ENCODE peak calls at places on chromosomes 6 and 20, in four cellular contexts. K, U, G and L are unnamed samples.
A peak's percentile ranks its signal among the peaks of the same experiment; 100 is the strongest.

GRCh38 chr20:37935435-37935834 is 32.5 kb downstream of the VSTM2L start:
- DNase-seq in G (no peak), K (no peak), U (no peak), L (no peak)

GRCh38 chr6:128494440-128494839 is 26.0 kb downstream of the PTPRK start:
- DNase-seq in K (no peak), G (no peak), U (no peak), L (no peak)

GRCh38 chr6:3805448-3806123 is 43.6 kb upstream of the FAM50B start:
- DNase-seq in G (no peak), U (no peak), K (peak; percentile 85), L (no peak)

GRCh38 chr20:57200882-57201723 is 65.3 kb downstream of the BMP7 start:
- DNase-seq in U (no peak), G (no peak), K (no peak), L (no peak)

GRCh38 chr6:139334791-139335446 is 39.5 kb downstream of the CITED2 start:
- DNase-seq in K (no peak), U (no peak), G (no peak), L (no peak)

GRCh38 chr20:36202891-36203338 is 33.4 kb upstream of the AAR2 start:
- DNase-seq in K (peak; percentile 51), G (peak; percentile 48), U (peak; percentile 86), L (peak; percentile 89)

GRCh38 chr6:156557269-156557885 is 219.8 kb upstream of the ARID1B start:
- DNase-seq in U (peak; percentile 44), G (peak; percentile 29), K (peak; percentile 26), L (no peak)

GRCh38 chr6:5181494-5182287 is 79.1 kb downstream of the LYRM4 start:
- DNase-seq in U (no peak), K (no peak), G (peak; percentile 28), L (no peak)

GRCh38 chr6:97085772-97086171 is 161.2 kb downstream of the KLHL32 start:
- DNase-seq in U (no peak), G (no peak), K (no peak), L (no peak)

GRCh38 chr6:139983555-139984276 is 609.3 kb upstream of the CITED2 start:
- DNase-seq in U (no peak), K (no peak), G (no peak), L (no peak)

GRCh38 chr6:98842489-98843180 is 8.3 kb downstream of the POU3F2 start:
- DNase-seq in G (no peak), K (no peak), U (no peak), L (peak; percentile 73)

GRCh38 chr6:138250053-138250452 is 31.8 kb upstream of the PBOV1 start:
- DNase-seq in G (no peak), K (no peak), U (no peak), L (no peak)

GRCh38 chr6:112087916-112088315 is 525 bp downstream of the FAM229B start:
- DNase-seq in K (no peak), U (no peak), G (no peak), L (no peak)

GRCh38 chr20:34575756-34576155 is 17.2 kb downstream of the MAP1LC3A start:
- DNase-seq in U (no peak), K (no peak), G (no peak), L (no peak)
- TF ChIP-seq CTCF in U (no peak), K (no peak), G (no peak), L (no peak)

GRCh38 chr20:11128131-11128831 is 454.5 kb upstream of the JAG1 start:
- DNase-seq in U (no peak), G (no peak), K (no peak), L (no peak)
- TF ChIP-seq ESRRA in U (no peak), G (no peak), K (no peak), L (no peak)

DNA sequence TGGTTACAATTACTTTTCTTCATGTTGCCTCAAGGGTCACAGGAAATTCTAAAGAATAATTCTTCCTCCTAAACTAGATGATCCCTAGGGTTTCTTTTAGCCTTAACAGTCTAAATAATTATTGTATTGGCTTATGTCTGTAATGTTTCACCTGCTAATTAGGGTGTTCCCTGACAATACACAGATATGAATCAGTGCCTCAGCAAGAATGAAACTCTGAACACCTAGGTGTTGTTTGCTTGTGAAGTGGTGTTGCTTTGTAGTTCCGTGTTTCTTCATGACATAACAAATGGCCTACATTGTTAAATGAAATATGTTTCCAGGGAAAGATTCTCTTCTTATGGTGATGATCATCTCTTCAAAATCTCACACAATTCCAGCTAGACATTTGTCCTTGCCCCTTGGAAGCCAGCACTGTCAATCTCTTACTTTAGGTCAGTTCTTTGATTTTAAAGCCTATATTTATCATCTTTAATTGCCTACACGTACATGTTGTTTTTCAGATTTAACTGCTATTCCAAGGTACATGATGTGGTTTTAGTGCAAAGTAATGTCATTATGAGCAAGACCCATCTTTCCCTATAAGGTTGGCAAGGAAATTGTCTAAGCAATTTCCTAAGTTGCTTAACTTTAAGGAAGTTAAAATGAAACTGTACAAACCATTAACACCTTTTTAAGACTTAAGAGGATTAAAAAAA is 112.0 kb downstream of the TBC1D7 start:
- DNase-seq in K (no peak), U (no peak), G (no peak), L (no peak)
- TF ChIP-seq HMGXB4 in K (no peak), U (no peak), G (no peak), L (no peak)

DNA sequence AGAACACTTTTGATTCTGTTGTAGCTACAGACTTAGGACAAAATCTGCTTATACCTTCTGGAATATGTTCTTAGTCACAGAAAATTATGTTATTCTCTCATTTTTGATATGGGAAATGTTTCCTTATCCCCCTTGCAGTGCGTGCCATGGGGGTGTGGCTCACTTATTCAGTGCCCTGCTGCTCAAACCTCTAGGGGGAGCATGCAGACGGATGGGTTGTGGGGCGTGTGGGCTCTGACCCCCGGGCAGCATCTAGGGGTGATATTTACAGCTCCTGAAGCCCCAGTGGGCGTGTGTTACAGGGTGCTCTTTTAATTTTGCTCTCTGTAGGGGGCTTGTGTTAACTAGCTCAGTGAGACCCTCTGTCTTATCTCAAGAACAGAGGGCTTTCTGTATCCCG is 61.3 kb upstream of the FERMT1 start:
- DNase-seq in G (no peak), U (no peak), K (peak; percentile 12), L (peak; percentile 24)
- TF ChIP-seq CTCF in G (no peak), U (no peak), K (peak; percentile 30), L (peak; percentile 24)

DNA sequence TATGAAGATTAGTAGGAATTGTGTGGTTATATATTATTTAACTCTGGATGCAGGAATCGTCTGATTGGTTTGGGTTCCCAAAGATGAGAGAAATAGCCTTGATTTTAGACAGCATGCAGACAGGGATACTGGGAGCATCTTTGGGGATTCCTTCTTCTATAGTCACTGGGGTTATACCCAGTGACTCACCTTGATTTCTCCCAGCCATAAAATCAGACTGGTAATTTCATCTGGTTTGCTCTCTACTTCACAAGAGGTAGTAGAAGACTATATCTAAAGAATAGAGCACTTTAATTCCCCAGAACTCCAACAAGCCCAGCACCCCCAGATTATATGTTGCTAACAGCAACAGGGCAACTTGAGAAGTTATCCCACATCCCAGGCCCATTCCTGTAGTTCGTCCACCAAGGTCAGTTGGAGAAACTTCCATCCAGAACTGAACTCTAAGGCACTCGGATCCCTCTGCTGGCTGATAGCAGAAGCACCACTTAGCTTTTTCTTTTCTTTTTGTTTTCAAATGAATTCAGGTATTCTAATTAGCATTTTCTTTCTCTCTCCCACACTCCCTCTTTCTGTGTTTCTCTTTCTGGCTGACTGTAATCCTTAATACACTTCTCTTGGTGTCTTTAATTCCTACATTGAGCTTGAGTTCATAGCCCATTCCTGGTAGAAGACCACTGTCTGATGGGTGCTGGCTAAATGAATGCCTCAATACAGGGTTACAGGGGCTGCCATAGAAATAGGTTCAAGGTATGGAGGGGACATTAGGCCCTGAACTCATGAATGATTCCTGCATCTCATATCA is 20.4 kb upstream of the EFHC1 start:
- DNase-seq in G (peak; percentile 58), U (peak; percentile 54), K (peak; percentile 77), L (peak; percentile 40)
- TF ChIP-seq ESRRA in G (no peak), U (no peak), K (peak; percentile 50), L (no peak)